ENCODE peak calls at places on chromosome X, in four cellular contexts. D, E, P and Q are unnamed samples.

GRCh38 chrX:44480591-44480990 is 62.1 kb downstream of the FUNDC1 start:
- DNase-seq in D (no peak), E (no peak), P (no peak), Q (no peak)

GRCh38 chrX:97629597-97629985 is 745.9 kb downstream of the RPA4 start:
- DNase-seq in D (no peak), E (no peak), P (no peak), Q (no peak)

GRCh38 chrX:34365482-34365881 is 233.4 kb upstream of the FAM47A start:
- DNase-seq in D (no peak), E (no peak), P (no peak), Q (no peak)

GRCh38 chrX:15269618-15270521 is at the start of gene ASB9:
- DNase-seq in D (no peak), E (peak), P (peak), Q (no peak)

GRCh38 chrX:138925330-138925729 is 213.8 kb upstream of the FGF13 start:
- DNase-seq in D (peak), E (no peak), P (peak), Q (no peak)

GRCh38 chrX:56563231-56564116 is at the start of gene UBQLN2:
- DNase-seq in D (peak), E (peak), P (no peak), Q (peak)

GRCh38 chrX:97847885-97848679 is 964.4 kb downstream of the RPA4 start:
- DNase-seq in D (no peak), E (no peak), P (no peak), Q (no peak)

GRCh38 chrX:153736071-153736820 is 11.6 kb downstream of the ABCD1 start:
- DNase-seq in D (no peak), E (no peak), P (no peak), Q (no peak)

GRCh38 chrX:8147216-8147615 is 23.9 kb downstream of the VCX2 start:
- DNase-seq in D (no peak), E (no peak), P (no peak), Q (no peak)

GRCh38 chrX:100819837-100820666 is at the start of gene CSTF2:
- DNase-seq in D (peak), E (peak), P (peak), Q (peak)
- TF ChIP-seq POLR2A in D (peak), E (no peak), P (peak), Q (no peak)

GRCh38 chrX:150566734-150567182 is 1.7 kb upstream of the MTM1 start:
- DNase-seq in D (no peak), E (no peak), P (no peak), Q (no peak)

GRCh38 chrX:150569155-150569477 is 695 bp downstream of the MTM1 start:
- DNase-seq in D (no peak), E (no peak), P (no peak), Q (no peak)

GRCh38 chrX:150570512-150570911 is 2.1 kb downstream of the MTM1 start:
- DNase-seq in D (no peak), E (no peak), P (no peak), Q (no peak)

GRCh38 chrX:150567645-150568319 is 639 bp upstream of the MTM1 start:
- DNase-seq in D (no peak), E (no peak), P (no peak), Q (no peak)

GRCh38 chrX:150568320-150569154 is at the start of gene MTM1:
- DNase-seq in D (peak), E (peak), P (peak), Q (peak)
- TF ChIP-seq POLR2A in D (no peak), E (peak), P (peak), Q (peak)

DNA sequence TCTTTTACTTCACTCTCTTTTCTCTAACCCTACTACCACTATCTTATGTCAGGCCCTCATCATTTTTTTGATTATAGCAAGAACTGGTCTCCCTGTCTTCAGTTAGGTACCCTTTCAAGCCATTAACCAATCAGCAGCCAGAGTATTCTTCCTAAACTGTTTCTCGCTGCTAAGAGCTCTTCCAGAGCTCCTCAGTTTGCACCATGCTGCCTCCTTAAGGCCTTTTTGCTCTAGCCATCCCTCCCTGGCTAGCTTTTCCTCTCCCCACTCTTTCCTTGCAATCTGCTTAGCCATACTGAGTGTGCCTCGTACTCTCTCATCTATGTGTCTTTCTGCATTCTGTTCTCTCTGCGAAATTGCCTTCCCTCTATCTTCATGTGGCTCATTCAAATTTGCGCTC is 32.9 kb downstream of the KIF4A start:
- DNase-seq in D (no peak), E (no peak), P (no peak), Q (no peak)
- TF ChIP-seq POLR2A in D (no peak), E (no peak), P (no peak), Q (no peak)

GRCh38 chrX:120603707-120604358 is at the start of gene MCTS1:
- DNase-seq in D (peak), E (peak), P (peak), Q (peak)
- TF ChIP-seq POLR2A in D (peak), E (peak), P (peak), Q (peak)